ENCODE peak calls at places on chromosome 1, in nine cellular contexts. V is psoas muscle, C is GM23338, A is K562, D is HFF-Myc, L is astrocyte of the cerebellum, S is foreskin fibroblast, I is BE2C, X is AG09309. O is an unnamed sample.

GRCh38 chr1:70542856-70543255 is 131.8 kb downstream of the CTH start:
- DNase-seq in V (no peak), C (no peak), A (no peak), D (no peak), L (no peak), S (no peak), I (no peak), X (no peak), O (no peak)

GRCh38 chr1:214957330-214958137 is 125.0 kb upstream of the KCNK2 start:
- DNase-seq in V (no peak), C (no peak), A (no peak), D (peak; percentile 99), L (peak; percentile 95), S (peak; percentile 98), I (no peak), X (peak; percentile 99), O (peak; percentile 99)

GRCh38 chr1:205922314-205922713 is 20.9 kb downstream of the SLC26A9 start:
- DNase-seq in V (no peak), C (no peak), A (no peak), D (no peak), L (no peak), S (no peak), I (no peak), X (no peak), O (no peak)

GRCh38 chr1:30329802-30330557 is 393.4 kb downstream of the MATN1 start:
- DNase-seq in V (no peak), C (peak; percentile 64), A (peak; percentile 20), D (no peak), L (no peak), S (no peak), I (no peak), X (no peak), O (no peak)

GRCh38 chr1:15328785-15329480 is 80.8 kb upstream of the EFHD2 start:
- DNase-seq in V (peak; percentile 47), C (no peak), A (peak; percentile 79), D (no peak), L (peak; percentile 95), S (peak; percentile 71), I (no peak), X (no peak), O (no peak)

GRCh38 chr1:26132128-26132824 is 20.7 kb downstream of the PDIK1L start:
- DNase-seq in V (no peak), C (peak; percentile 83), A (peak; percentile 82), D (no peak), L (no peak), S (no peak), I (no peak), X (no peak), O (no peak)

GRCh38 chr1:161973924-161974845 is 49.5 kb downstream of the OLFML2B start:
- DNase-seq in V (peak; percentile 53), C (no peak), A (peak; percentile 21), D (no peak), L (no peak), S (peak; percentile 24), I (no peak), X (no peak), O (no peak)

GRCh38 chr1:70826428-70826827 is 221.2 kb downstream of the PTGER3 start:
- DNase-seq in V (no peak), C (no peak), A (no peak), D (no peak), L (no peak), S (no peak), I (no peak), X (no peak), O (no peak)

GRCh38 chr1:224450956-224451350 is 16.4 kb upstream of the WDR26 start:
- DNase-seq in V (no peak), C (no peak), A (no peak), D (no peak), L (no peak), S (no peak), I (no peak), X (no peak), O (no peak)

GRCh38 chr1:154840557-154841176 is 29.4 kb downstream of the KCNN3 start:
- DNase-seq in V (no peak), C (no peak), A (no peak), D (no peak), L (no peak), S (no peak), I (no peak), X (no peak), O (no peak)

GRCh38 chr1:233025566-233025965 is 75.2 kb downstream of the NTPCR start:
- DNase-seq in V (no peak), C (peak; percentile 24), A (no peak), D (no peak), L (no peak), S (peak; percentile 54), I (no peak), X (no peak), O (no peak)

GRCh38 chr1:39082140-39082799 is 56.1 kb downstream of the NDUFS5 start:
- DNase-seq in V (no peak), C (peak; percentile 42), A (no peak), D (no peak), L (no peak), S (no peak), I (no peak), X (no peak), O (no peak)

GRCh38 chr1:39080269-39080826 is 54.2 kb downstream of the NDUFS5 start:
- DNase-seq in V (no peak), C (no peak), A (no peak), D (no peak), L (no peak), S (no peak), I (no peak), X (no peak), O (no peak)

GRCh38 chr1:39082811-39083576 is 56.8 kb downstream of the NDUFS5 start:
- DNase-seq in V (no peak), C (no peak), A (no peak), D (no peak), L (no peak), S (no peak), I (no peak), X (no peak), O (no peak)

GRCh38 chr1:39081266-39082139 is 55.4 kb downstream of the NDUFS5 start:
- DNase-seq in V (peak; percentile 32), C (no peak), A (peak; percentile 62), D (no peak), L (no peak), S (peak; percentile 55), I (peak; percentile 18), X (no peak), O (no peak)

DNA sequence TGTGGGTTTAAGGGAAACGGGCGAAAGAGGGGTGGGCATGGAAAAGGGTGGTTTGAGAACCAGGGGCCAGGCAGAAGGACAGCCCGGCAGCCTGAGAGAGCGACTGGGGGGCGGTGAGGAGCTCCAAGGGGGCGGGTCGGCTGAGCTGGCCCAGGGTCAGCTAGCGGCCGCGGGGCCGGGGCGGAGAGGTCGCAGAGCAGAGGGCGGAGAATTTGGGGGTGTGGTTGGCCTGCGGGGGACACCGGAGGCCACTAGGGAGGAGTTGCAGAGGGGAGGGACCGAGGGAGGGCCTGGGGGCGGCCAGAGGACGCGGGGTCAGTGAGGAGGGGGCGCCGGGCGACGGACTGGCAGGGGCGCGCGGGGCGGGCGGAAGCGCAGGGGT is 54.7 kb downstream of the NDUFS5 start:
- DNase-seq in V (peak; percentile 35), C (peak; percentile 92), A (peak; percentile 70), D (no peak), L (no peak), S (peak; percentile 27), I (no peak), X (no peak), O (no peak)
- H3K4me3 ChIP-seq in V (peak overlapping the region; percentile 66), C (peak overlapping the region; percentile 67), A (peak overlapping the region; percentile 19), D (no peak overlapping the region), L (peak overlapping the region; percentile 41), S (peak overlapping the region; percentile 49), I (no peak overlapping the region), X (peak overlapping the region; percentile 36), O (peak overlapping the region; percentile 59)

GRCh38 chr1:48000883-48001282 is 3.7 kb upstream of the TRABD2B start:
- DNase-seq in V (no peak), C (no peak), A (no peak), D (no peak), L (no peak), S (no peak), I (no peak), X (no peak), O (no peak)
- TF ChIP-seq CTCF in V (no peak), C (no peak), A (no peak), D (no peak), L (no peak), S (no peak), I (no peak), X (no peak), O (no peak)

GRCh38 chr1:77538956-77539509 is 143.4 kb downstream of the ZZZ3 start:
- DNase-seq in V (peak; percentile 35), C (no peak), A (no peak), D (peak; percentile 47), L (peak; percentile 72), S (peak; percentile 94), I (no peak), X (peak; percentile 70), O (peak; percentile 65)
- H3K4me3 ChIP-seq in V (no peak overlapping the region), C (no peak overlapping the region), A (no peak overlapping the region), D (no peak overlapping the region), L (no peak overlapping the region), S (no peak overlapping the region), I (no peak overlapping the region), X (no peak overlapping the region), O (no peak overlapping the region)

DNA sequence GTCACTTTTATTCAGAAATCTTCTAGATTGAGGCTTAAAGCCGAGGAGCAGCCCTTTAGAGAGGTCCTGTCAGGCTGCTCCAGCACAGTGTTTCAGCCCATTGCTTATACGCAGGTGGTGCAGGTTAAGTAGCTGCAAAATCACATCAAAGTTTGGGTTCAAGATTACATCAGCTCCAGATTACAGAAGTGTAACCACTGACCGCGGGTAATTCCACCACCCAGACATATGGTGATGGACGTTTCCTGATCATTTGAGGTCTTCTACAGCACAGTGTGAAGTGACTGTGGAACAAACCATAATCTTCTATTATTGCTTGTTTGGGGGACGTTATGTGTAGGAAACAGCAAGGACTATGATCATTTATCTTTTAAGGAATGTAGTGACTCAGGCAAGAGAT is 11.8 kb downstream of the C1orf115 start:
- DNase-seq in V (no peak), C (no peak), A (no peak), D (no peak), L (no peak), S (no peak), I (no peak), X (no peak), O (no peak)
- TF ChIP-seq CTCF in V (no peak), C (no peak), A (no peak), D (no peak), L (no peak), S (no peak), I (no peak), X (no peak), O (no peak)

GRCh38 chr1:198220428-198220827 is 63.6 kb downstream of the NEK7 start:
- DNase-seq in V (no peak), C (no peak), A (no peak), D (peak; percentile 5), L (peak; percentile 73), S (peak; percentile 79), I (no peak), X (peak; percentile 61), O (peak; percentile 52)
- H3K4me3 ChIP-seq in V (no peak overlapping the region), C (no peak overlapping the region), A (no peak overlapping the region), D (no peak overlapping the region), L (no peak overlapping the region), S (no peak overlapping the region), I (no peak overlapping the region), X (no peak overlapping the region), O (no peak overlapping the region)

O was measured in AG04449.